ENCODE peak calls at places on chromosomes 1 and 21, in nine cellular contexts. Y is upper lobe of right lung, Q is prostate gland, Z is right lobe of liver, X is A549, J is astrocyte, B is thyroid gland, I is uterus, F is mammary epithelial cell. L is an unnamed sample. For H3K4me1, the result is how much of the 10 kb centered on the place peaks cover.

GRCh38 chr1:44407430-44408180 is 2.5 kb downstream of the RNF220 start:
- DNase-seq in Y (no peak), Q (no peak), Z (no peak), X (no peak), J (no peak), B (no peak), I (no peak), F (no peak), L (no peak)

GRCh38 chr1:8595919-8596318 is 221.5 kb downstream of the RERE start:
- DNase-seq in Y (no peak), Q (no peak), Z (no peak), X (no peak), J (peak), B (peak), I (no peak), F (no peak), L (no peak)

GRCh38 chr1:153932593-153933131 is 9.9 kb upstream of the GATAD2B start:
- DNase-seq in Y (peak), Q (no peak), Z (peak), X (no peak), J (no peak), B (no peak), I (no peak), F (no peak), L (no peak)

GRCh38 chr1:156114919-156115513 is 505 bp downstream of the LMNA start:
- DNase-seq in Y (peak), Q (no peak), Z (no peak), X (no peak), J (no peak), B (no peak), I (no peak), F (peak), L (peak)

GRCh38 chr1:19651141-19651737 is 7.1 kb downstream of the NBL1 start:
- DNase-seq in Y (no peak), Q (peak), Z (no peak), X (peak), J (no peak), B (peak), I (peak), F (no peak), L (peak)

GRCh38 chr1:152110860-152111514 is 4.3 kb downstream of the TCHH start:
- DNase-seq in Y (peak), Q (no peak), Z (peak), X (peak), J (peak), B (peak), I (peak), F (peak), L (no peak)

GRCh38 chr1:18253093-18253492 is 145.5 kb downstream of the IGSF21 start:
- DNase-seq in Y (no peak), Q (no peak), Z (no peak), X (no peak), J (no peak), B (no peak), I (no peak), F (no peak), L (no peak)

GRCh38 chr1:209899948-209900347 is 38.1 kb upstream of the SYT14 start:
- DNase-seq in Y (no peak), Q (no peak), Z (no peak), X (no peak), J (no peak), B (no peak), I (no peak), F (no peak), L (no peak)

GRCh38 chr21:22395965-22396364 is 1397.8 kb downstream of the NCAM2 start:
- DNase-seq in Y (no peak), Q (no peak), Z (no peak), X (no peak), J (no peak), B (no peak), I (no peak), F (no peak), L (no peak)

GRCh38 chr1:5934058-5934884 is 58.0 kb downstream of the NPHP4 start:
- DNase-seq in Y (peak), Q (no peak), Z (no peak), X (no peak), J (no peak), B (no peak), I (no peak), F (no peak), L (no peak)

GRCh38 chr1:222187566-222187965 is 360.3 kb downstream of the HHIPL2 start:
- DNase-seq in Y (no peak), Q (no peak), Z (no peak), X (no peak), J (no peak), B (no peak), I (no peak), F (no peak), L (no peak)

GRCh38 chr1:101005871-101006270 is 19.7 kb downstream of the DPH5 start:
- DNase-seq in Y (no peak), Q (no peak), Z (no peak), X (no peak), J (no peak), B (no peak), I (no peak), F (no peak), L (no peak)

GRCh38 chr1:172820759-172821158 is 161.9 kb downstream of the FASLG start:
- DNase-seq in Y (no peak), Q (no peak), Z (no peak), X (no peak), J (no peak), B (no peak), I (no peak), F (no peak), L (no peak)

GRCh38 chr1:14113841-14114567 is 414.0 kb downstream of the PRDM2 start:
- DNase-seq in Y (peak), Q (peak), Z (no peak), X (no peak), J (peak), B (peak), I (peak), F (peak), L (peak)

GRCh38 chr1:160375788-160376524 is 9.1 kb downstream of the NHLH1 start:
- DNase-seq in Y (no peak), Q (no peak), Z (no peak), X (no peak), J (peak), B (no peak), I (no peak), F (no peak), L (no peak)

GRCh38 chr21:36699026-36699545 is at the start of gene SIM2:
- DNase-seq in Y (peak), Q (peak), Z (peak), X (no peak), J (no peak), B (no peak), I (no peak), F (peak), L (peak)

GRCh38 chr1:208997726-208998312 is 585.7 kb upstream of the CAMK1G start:
- DNase-seq in Y (no peak), Q (no peak), Z (no peak), X (peak), J (no peak), B (no peak), I (no peak), F (no peak), L (no peak)

GRCh38 chr1:245503548-245503947 is 348.8 kb downstream of the KIF26B start:
- DNase-seq in Y (no peak), Q (no peak), Z (no peak), X (no peak), J (no peak), B (no peak), I (no peak), F (no peak), L (no peak)

DNA sequence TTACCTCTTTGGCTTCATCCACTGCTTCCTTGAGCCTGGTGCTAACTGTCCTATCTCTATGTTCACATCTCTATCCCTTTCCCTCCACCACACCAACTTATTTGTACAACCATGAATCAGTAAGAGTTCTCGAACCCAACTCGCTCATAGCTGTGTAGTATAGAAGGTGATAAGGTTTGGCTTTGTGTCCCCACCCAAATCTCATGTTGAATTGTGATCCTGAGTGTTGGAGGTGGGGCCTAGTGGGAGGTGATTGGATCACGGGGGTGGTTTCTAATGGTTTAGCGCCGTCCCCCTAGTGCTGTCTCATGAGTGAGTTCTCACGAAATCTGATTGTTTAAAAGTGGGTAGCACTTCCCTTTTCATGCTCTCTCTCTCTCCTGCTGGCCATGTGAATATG is 235.6 kb upstream of the FMN2 start:
- DNase-seq in Y (no peak), Q (no peak), Z (no peak), X (no peak), J (no peak), B (no peak), I (no peak), F (no peak), L (no peak)
- H3K4me1 ChIP-seq in Y (under half), Q (under half), Z (under half), X (under half), J (under half), B (under half), I (under half), F (under half), L (under half)

GRCh38 chr1:3073520-3074296 is 4.7 kb downstream of the PRDM16 start:
- DNase-seq in Y (no peak), Q (no peak), Z (no peak), X (no peak), J (no peak), B (peak), I (no peak), F (no peak), L (no peak)

GRCh38 chr1:3072948-3073519 is 4.0 kb downstream of the PRDM16 start:
- DNase-seq in Y (no peak), Q (no peak), Z (no peak), X (no peak), J (no peak), B (no peak), I (no peak), F (no peak), L (no peak)

GRCh38 chr1:3075666-3076387 is 6.8 kb downstream of the PRDM16 start:
- DNase-seq in Y (no peak), Q (no peak), Z (no peak), X (no peak), J (no peak), B (peak), I (no peak), F (no peak), L (no peak)

GRCh38 chr1:3074800-3075199 is 5.8 kb downstream of the PRDM16 start:
- DNase-seq in Y (peak), Q (no peak), Z (no peak), X (no peak), J (peak), B (peak), I (no peak), F (no peak), L (no peak)

GRCh38 chr1:3074297-3074741 is 5.3 kb downstream of the PRDM16 start:
- DNase-seq in Y (peak), Q (no peak), Z (no peak), X (no peak), J (peak), B (peak), I (no peak), F (no peak), L (no peak)
- TF ChIP-seq CTCF in Y (no peak), Q (no peak), Z (no peak), X (no peak), J (no peak), B (no peak), I (no peak), F (no peak), L (no peak)

GRCh38 chr1:220879509-220880366 is 495 bp downstream of the HLX start:
- DNase-seq in Y (peak), Q (no peak), Z (peak), X (peak), J (peak), B (peak), I (peak), F (peak), L (peak)

GRCh38 chr1:220879090-220879508 is at the start of gene HLX:
- DNase-seq in Y (peak), Q (peak), Z (peak), X (peak), J (peak), B (peak), I (peak), F (peak), L (peak)

GRCh38 chr1:220877348-220878095 is 1.7 kb upstream of the HLX start:
- DNase-seq in Y (no peak), Q (no peak), Z (no peak), X (no peak), J (no peak), B (no peak), I (no peak), F (no peak), L (no peak)

GRCh38 chr1:220876511-220877347 is 2.5 kb upstream of the HLX start:
- DNase-seq in Y (peak), Q (no peak), Z (peak), X (no peak), J (no peak), B (no peak), I (no peak), F (no peak), L (peak)

GRCh38 chr1:220878223-220879081 is 791 bp upstream of the HLX start:
- DNase-seq in Y (peak), Q (no peak), Z (peak), X (no peak), J (no peak), B (no peak), I (no peak), F (no peak), L (no peak)
- H3K4me1 ChIP-seq in Y (under half), Q (under half), Z (under half), X (under half), J (under half), B (under half), I (under half), F (under half), L (under half)

GRCh38 chr1:39354572-39354971 is 136.9 kb upstream of the BMP8A start:
- DNase-seq in Y (no peak), Q (no peak), Z (no peak), X (no peak), J (no peak), B (no peak), I (no peak), F (no peak), L (no peak)
- TF ChIP-seq CTCF in Y (peak), Q (no peak), Z (no peak), X (no peak), J (no peak), B (no peak), I (no peak), F (no peak), L (no peak)

GRCh38 chr21:44909719-44910118 is 11.0 kb downstream of the ITGB2 start:
- DNase-seq in Y (no peak), Q (no peak), Z (no peak), X (no peak), J (no peak), B (no peak), I (no peak), F (no peak), L (no peak)

GRCh38 chr21:44907225-44907965 is 13.3 kb downstream of the ITGB2 start:
- DNase-seq in Y (no peak), Q (no peak), Z (no peak), X (no peak), J (no peak), B (no peak), I (no peak), F (no peak), L (no peak)

GRCh38 chr21:44908908-44909307 is 11.8 kb downstream of the ITGB2 start:
- DNase-seq in Y (no peak), Q (no peak), Z (no peak), X (no peak), J (no peak), B (no peak), I (no peak), F (no peak), L (no peak)

GRCh38 chr21:44907966-44908364 is 12.7 kb downstream of the ITGB2 start:
- DNase-seq in Y (peak), Q (no peak), Z (no peak), X (no peak), J (no peak), B (no peak), I (no peak), F (no peak), L (no peak)

GRCh38 chr21:44908496-44908895 is 12.2 kb downstream of the ITGB2 start:
- DNase-seq in Y (no peak), Q (no peak), Z (no peak), X (no peak), J (no peak), B (no peak), I (no peak), F (no peak), L (peak)
- H3K4me1 ChIP-seq in Y (under half), Q (under half), Z (under half), X (under half), J (under half), B (under half), I (under half), F (under half), L (under half)

GRCh38 chr1:223343692-223344091 is 20.3 kb downstream of the SUSD4 start:
- DNase-seq in Y (no peak), Q (no peak), Z (no peak), X (no peak), J (no peak), B (no peak), I (no peak), F (no peak), L (no peak)

GRCh38 chr1:223347583-223347982 is 16.4 kb downstream of the SUSD4 start:
- DNase-seq in Y (no peak), Q (no peak), Z (no peak), X (no peak), J (no peak), B (no peak), I (no peak), F (no peak), L (no peak)

GRCh38 chr1:223346311-223346710 is 17.7 kb downstream of the SUSD4 start:
- DNase-seq in Y (no peak), Q (no peak), Z (no peak), X (no peak), J (no peak), B (no peak), I (no peak), F (no peak), L (no peak)

GRCh38 chr1:223344491-223344890 is 19.5 kb downstream of the SUSD4 start:
- DNase-seq in Y (no peak), Q (no peak), Z (no peak), X (no peak), J (no peak), B (no peak), I (no peak), F (no peak), L (no peak)

DNA sequence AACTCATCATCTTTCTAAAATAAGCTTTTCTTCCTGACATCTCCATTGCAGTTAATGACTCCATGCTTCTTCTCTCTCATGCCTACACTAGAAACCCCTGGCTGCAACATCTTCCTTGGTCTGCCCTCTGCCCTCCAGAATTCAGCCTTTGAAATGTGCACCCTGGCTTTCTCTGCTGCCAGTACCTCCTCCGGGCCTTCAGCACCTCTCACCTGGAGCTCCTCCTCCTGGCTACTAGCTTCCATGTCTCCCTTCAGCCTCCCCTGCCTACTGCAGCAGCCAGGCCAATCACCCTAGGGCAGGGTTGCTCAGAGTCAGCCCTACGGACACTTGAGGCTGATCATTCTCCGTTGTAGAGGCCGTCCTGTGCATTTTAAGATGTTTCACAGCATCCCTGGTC is 18.3 kb downstream of the SUSD4 start:
- DNase-seq in Y (no peak), Q (no peak), Z (no peak), X (no peak), J (no peak), B (no peak), I (no peak), F (no peak), L (no peak)
- TF ChIP-seq CTCF in Y (no peak), Q (no peak), Z (no peak), X (no peak), J (no peak), B (no peak), I (no peak), F (peak), L (no peak)

GRCh38 chr1:67766117-67766978 is 66.9 kb downstream of the GNG12 start:
- DNase-seq in Y (no peak), Q (no peak), Z (no peak), X (no peak), J (peak), B (peak), I (peak), F (peak), L (peak)

GRCh38 chr1:67767103-67767502 is 66.2 kb downstream of the GNG12 start:
- DNase-seq in Y (no peak), Q (no peak), Z (no peak), X (no peak), J (no peak), B (no peak), I (no peak), F (no peak), L (no peak)

GRCh38 chr1:67761730-67762129 is 71.5 kb downstream of the GNG12 start:
- DNase-seq in Y (no peak), Q (no peak), Z (no peak), X (no peak), J (no peak), B (no peak), I (no peak), F (no peak), L (no peak)

GRCh38 chr1:67761054-67761453 is 72.2 kb downstream of the GNG12 start:
- DNase-seq in Y (no peak), Q (no peak), Z (no peak), X (no peak), J (no peak), B (no peak), I (no peak), F (no peak), L (no peak)

GRCh38 chr1:67764674-67765073 is 68.6 kb downstream of the GNG12 start:
- DNase-seq in Y (no peak), Q (no peak), Z (no peak), X (no peak), J (no peak), B (no peak), I (no peak), F (no peak), L (peak)
- H3K4me1 ChIP-seq in Y (under half), Q (under half), Z (under half), X (half or more), J (under half), B (under half), I (under half), F (under half), L (under half)

DNA sequence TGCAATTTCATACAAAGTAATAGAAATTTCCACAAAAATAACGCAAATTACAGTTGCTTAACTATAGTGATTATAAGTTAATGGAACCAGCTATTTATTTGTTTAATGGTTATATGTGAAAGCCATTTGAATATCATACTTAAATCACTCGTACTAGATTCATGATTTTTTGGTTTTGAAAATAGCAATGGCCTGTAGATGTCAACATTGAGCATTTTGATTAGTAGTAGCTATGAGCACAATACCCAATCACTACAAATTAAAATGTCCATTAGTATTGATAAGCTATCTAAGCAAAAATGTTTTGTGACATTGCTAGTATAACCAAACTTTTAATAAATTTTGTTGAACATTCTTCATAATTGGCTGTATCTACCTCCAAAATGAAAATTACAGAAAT is 10.0 kb downstream of the COL24A1 start:
- DNase-seq in Y (no peak), Q (no peak), Z (no peak), X (no peak), J (no peak), B (no peak), I (no peak), F (no peak), L (no peak)
- TF ChIP-seq CTCF in Y (no peak), Q (no peak), Z (no peak), X (no peak), J (peak), B (no peak), I (no peak), F (no peak), L (peak)